ENCODE peak calls at places on chromosomes 11 and 22, in four cellular contexts. H is cardiac muscle cell, U is fibroblast of villous mesenchyme, P is ovary. K is an unnamed sample.

GRCh38 chr11:112780351-112781043 is 180.7 kb upstream of the NCAM1 start:
- DNase-seq in H (no peak), P (no peak), U (no peak), K (no peak)

GRCh38 chr11:102428696-102429095 is 23.9 kb downstream of the TMEM123 start:
- DNase-seq in P (no peak), U (no peak), H (no peak), K (no peak)

GRCh38 chr11:112113539-112114457 is 27.1 kb downstream of the SDHD start:
- DNase-seq in H (peak), P (no peak), U (peak), K (no peak)

GRCh38 chr11:28797536-28797935 is 689.3 kb downstream of the METTL15 start:
- DNase-seq in U (no peak), H (no peak), P (no peak), K (no peak)

GRCh38 chr11:132357811-132358572 is 987.6 kb downstream of the NTM start:
- DNase-seq in P (no peak), H (no peak), U (no peak), K (no peak)

GRCh38 chr11:118415739-118416068 is 14.3 kb downstream of the ATP5MG start:
- DNase-seq in P (no peak), H (no peak), U (peak), K (peak)

GRCh38 chr11:132402056-132402684 is 1031.8 kb downstream of the NTM start:
- DNase-seq in U (no peak), H (peak), P (no peak), K (peak)

GRCh38 chr11:108734956-108735559 is 70.2 kb downstream of the DDX10 start:
- DNase-seq in P (no peak), H (peak), U (peak), K (no peak)

GRCh38 chr11:65489061-65489705 is 9.7 kb upstream of the MALAT1 start:
- DNase-seq in H (peak), U (peak), P (peak), K (peak)

GRCh38 chr22:45007946-45008852 is 1.6 kb downstream of the PHF21B start:
- DNase-seq in P (peak), U (peak), H (peak), K (no peak)

GRCh38 chr11:34863048-34863447 is 53.1 kb downstream of the APIP start:
- DNase-seq in P (no peak), H (no peak), U (no peak), K (no peak)

GRCh38 chr22:45602824-45603301 is 68.8 kb upstream of the ATXN10 start:
- DNase-seq in H (no peak), U (peak), P (no peak), K (no peak)

GRCh38 chr11:95795627-95796308 is 5.5 kb downstream of the CEP57 start:
- DNase-seq in U (no peak), P (no peak), H (no peak), K (no peak)

GRCh38 chr11:134639586-134640330 is 227.7 kb upstream of the B3GAT1 start:
- DNase-seq in H (no peak), U (peak), P (no peak), K (peak)

GRCh38 chr11:9208726-9209501 is 56.2 kb downstream of the DENND5A start:
- DNase-seq in P (no peak), H (peak), U (no peak), K (no peak)

GRCh38 chr22:50677493-50678217 is 5.0 kb downstream of the SHANK3 start:
- DNase-seq in H (no peak), U (no peak), P (peak), K (no peak)

GRCh38 chr22:30553971-30554370 is 7.4 kb upstream of the SEC14L6 start:
- DNase-seq in P (no peak), H (no peak), U (no peak), K (no peak)
- H3K4me3 ChIP-seq in P (no peak), H (no peak), U (no peak), K (no peak)

DNA sequence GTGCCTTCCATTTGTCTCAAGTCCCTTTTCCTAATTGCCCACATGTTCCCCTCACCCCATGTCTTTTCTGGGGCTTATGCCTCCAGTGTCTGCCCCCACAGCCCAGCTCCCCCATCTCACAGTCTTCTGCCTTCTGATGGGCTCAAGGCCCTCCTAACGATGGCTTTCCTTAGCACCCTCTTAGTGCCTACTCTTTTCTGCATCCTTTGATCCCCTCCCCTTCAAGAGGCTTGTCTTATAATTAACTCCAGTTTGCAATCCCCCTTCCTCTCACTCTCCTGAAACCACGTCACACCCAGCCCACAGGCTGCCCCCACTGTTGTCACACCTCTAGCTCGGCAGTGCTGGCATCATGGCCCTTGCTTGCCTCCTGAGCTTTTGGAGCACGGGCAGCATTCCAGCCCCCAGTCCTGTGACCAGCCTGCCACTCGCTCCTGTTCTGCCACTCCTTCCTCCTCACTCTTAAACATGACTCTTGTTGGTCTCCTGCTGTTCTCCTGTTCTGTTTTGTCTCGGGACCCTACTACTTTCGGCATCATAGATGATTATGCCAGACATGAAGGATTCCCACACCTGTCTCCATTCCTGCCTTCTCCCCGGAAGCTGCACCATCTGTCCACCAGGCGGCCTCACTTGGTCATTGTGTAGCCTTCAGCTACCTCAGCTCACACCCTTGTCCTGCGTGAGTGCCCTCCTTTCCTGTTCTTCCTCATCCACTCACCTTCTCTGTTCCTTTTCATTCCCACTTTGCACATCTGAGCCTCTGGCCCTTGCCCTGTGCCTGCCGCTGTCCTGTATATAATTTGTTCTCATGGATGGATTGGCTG is 26.1 kb downstream of the UBE2L3 start:
- DNase-seq in U (no peak), H (no peak), P (no peak), K (no peak)
- TF ChIP-seq CTCF in U (peak), H (peak), P (no peak), K (no peak)

DNA sequence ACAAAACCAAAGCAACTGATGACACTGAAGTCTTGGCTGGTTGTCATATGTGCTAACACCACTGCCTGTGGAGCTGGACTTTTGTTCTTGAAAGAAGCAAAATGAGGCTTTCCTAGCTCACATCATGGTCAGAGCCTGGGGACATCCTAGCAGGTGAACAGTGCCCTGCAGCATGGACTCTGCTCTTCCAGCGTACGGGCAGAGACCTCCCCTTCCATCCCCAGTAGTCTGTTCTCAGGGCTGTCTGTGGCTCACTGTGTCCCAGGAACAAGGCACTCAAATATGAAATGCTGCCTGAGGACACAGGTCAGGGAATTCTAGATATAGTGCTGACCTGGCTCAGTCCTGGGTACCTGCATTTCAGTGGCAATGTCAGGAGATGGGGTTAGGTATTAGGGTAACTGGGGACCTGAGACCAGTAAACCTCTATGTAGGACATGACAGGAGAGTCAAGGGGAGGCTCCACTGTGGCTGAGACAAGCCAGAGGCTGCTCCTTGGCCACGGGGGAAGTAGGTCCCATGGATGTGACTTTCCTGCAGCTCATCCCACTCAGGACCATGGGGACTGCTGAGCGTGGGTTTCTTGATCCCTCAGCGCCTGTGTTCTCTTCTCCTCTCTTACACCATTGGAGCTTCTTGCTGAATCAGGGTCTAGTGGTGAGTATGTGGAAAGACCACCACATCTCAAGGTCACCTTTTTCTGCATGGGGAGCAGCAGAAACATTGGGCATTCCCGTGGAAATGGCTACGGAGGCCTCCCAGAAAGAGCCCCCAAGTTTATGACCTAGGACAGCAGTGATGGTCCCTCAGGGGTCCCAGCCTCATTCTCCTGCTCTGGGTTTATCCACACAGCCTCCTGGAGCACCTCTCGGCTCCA is 80.1 kb downstream of the ZNF280B start:
- DNase-seq in P (no peak), H (no peak), U (no peak), K (no peak)
- H3K4me3 ChIP-seq in P (no peak), H (no peak), U (no peak), K (no peak)

GRCh38 chr11:47539681-47540039 is 13.3 kb downstream of the CELF1 start:
- DNase-seq in P (no peak), H (no peak), U (no peak), K (no peak)
- TF ChIP-seq CTCF in P (no peak), H (no peak), U (no peak), K (no peak)

GRCh38 chr11:115500547-115501503 is 3.4 kb downstream of the CADM1 start:
- DNase-seq in P (no peak), U (no peak), H (no peak), K (no peak)
- H3K4me3 ChIP-seq in P (no peak), U (no peak), H (no peak), K (no peak)

DNA sequence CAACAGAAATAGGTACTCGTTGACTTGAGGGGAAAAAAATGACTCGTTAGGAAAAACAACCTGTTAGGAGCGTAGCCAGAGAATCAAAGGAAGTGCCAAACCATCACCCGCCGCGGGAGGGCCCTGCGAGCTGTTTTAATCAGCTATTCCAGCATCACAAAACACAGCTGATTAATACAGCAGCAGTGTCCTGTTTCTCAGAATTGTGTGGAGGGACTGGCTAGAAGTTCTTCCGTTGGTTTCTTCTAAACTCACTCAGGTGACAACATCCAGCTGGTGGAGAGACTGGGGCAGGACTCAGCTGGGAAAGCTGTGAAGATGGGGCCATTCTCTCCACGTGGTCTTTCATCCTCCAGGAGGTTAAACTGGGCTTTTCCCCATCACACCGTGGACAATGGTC is 28.0 kb downstream of the HSPA8 start:
- DNase-seq in P (no peak), H (no peak), U (no peak), K (no peak)
- TF ChIP-seq CTCF in P (no peak), H (peak), U (peak), K (no peak)